ENCODE peak calls at places on chromosomes 16 and 17, in seven cellular contexts. Z is Peyer's patch, M is cardiac muscle cell, R is HAP-1, K is heart left ventricle, E is DND-41, V is HCT116. C is an unnamed sample. For H3K9me3, the result is how much of the 10 kb centered on the place peaks cover.

GRCh38 chr17:67272312-67273050 is 27.5 kb upstream of the HELZ start:
- DNase-seq in Z (no peak), M (peak), R (no peak), K (no peak), E (no peak), V (no peak), C (no peak)

GRCh38 chr16:86511317-86512161 is 1.2 kb downstream of the FOXF1 start:
- DNase-seq in Z (no peak), M (no peak), R (no peak), K (no peak), E (no peak), V (no peak), C (no peak)

GRCh38 chr17:78355045-78355641 is 4.7 kb downstream of the SOCS3 start:
- DNase-seq in Z (no peak), M (no peak), R (no peak), K (no peak), E (no peak), V (no peak), C (no peak)

GRCh38 chr17:41555105-41555887 is 16.6 kb downstream of the KRT9 start:
- DNase-seq in Z (peak), M (no peak), R (no peak), K (no peak), E (no peak), V (no peak), C (no peak)

GRCh38 chr17:27466748-27467375 is 10.6 kb downstream of the KSR1 start:
- DNase-seq in Z (peak), M (no peak), R (no peak), K (peak), E (no peak), V (no peak), C (peak)

GRCh38 chr17:29615492-29616299 is 7.0 kb downstream of the CORO6 start:
- DNase-seq in Z (peak), M (peak), R (no peak), K (peak), E (peak), V (no peak), C (peak)

GRCh38 chr16:72927199-72928088 is 120.5 kb downstream of the ZFHX3 start:
- DNase-seq in Z (no peak), M (no peak), R (peak), K (no peak), E (peak), V (no peak), C (no peak)

GRCh38 chr17:77649717-77650211 is 308.7 kb upstream of the TNRC6C start:
- DNase-seq in Z (peak), M (no peak), R (no peak), K (no peak), E (peak), V (peak), C (no peak)

GRCh38 chr16:79754081-79754872 is 153.7 kb upstream of the MAF start:
- DNase-seq in Z (no peak), M (no peak), R (no peak), K (no peak), E (no peak), V (no peak), C (no peak)

GRCh38 chr16:82699711-82700495 is 73.1 kb downstream of the CDH13 start:
- DNase-seq in Z (no peak), M (no peak), R (no peak), K (peak), E (no peak), V (no peak), C (no peak)

GRCh38 chr17:2172447-2172938 is 117.6 kb downstream of the HIC1 start:
- DNase-seq in Z (no peak), M (no peak), R (no peak), K (peak), E (no peak), V (no peak), C (no peak)

GRCh38 chr17:16516594-16517018 is 24.6 kb upstream of the LRRC75A start:
- DNase-seq in Z (peak), M (peak), R (no peak), K (peak), E (no peak), V (peak), C (no peak)

GRCh38 chr17:82280537-82280936 is 7.0 kb upstream of the CSNK1D start:
- DNase-seq in Z (no peak), M (no peak), R (no peak), K (no peak), E (no peak), V (no peak), C (no peak)

GRCh38 chr16:2447920-2448583 is 11.9 kb upstream of the TEDC2 start:
- DNase-seq in Z (no peak), M (no peak), R (no peak), K (no peak), E (no peak), V (no peak), C (no peak)

GRCh38 chr17:32102172-32102571 is 40.1 kb upstream of the RHOT1 start:
- DNase-seq in Z (no peak), M (no peak), R (no peak), K (no peak), E (no peak), V (no peak), C (no peak)

GRCh38 chr17:38415250-38416194 is 12.7 kb upstream of the ARHGAP23 start:
- DNase-seq in Z (no peak), M (no peak), R (peak), K (no peak), E (peak), V (peak), C (no peak)

GRCh38 chr17:58329808-58330543 is 1.4 kb upstream of the TSPOAP1 start:
- DNase-seq in Z (no peak), M (no peak), R (no peak), K (no peak), E (peak), V (no peak), C (peak)

GRCh38 chr17:10471853-10472252 is 2.5 kb upstream of the MYH4 start:
- DNase-seq in Z (no peak), M (no peak), R (no peak), K (no peak), E (no peak), V (no peak), C (no peak)

GRCh38 chr16:75733305-75734141 is 7.2 kb upstream of the CPHXL start:
- DNase-seq in Z (peak), M (no peak), R (no peak), K (no peak), E (no peak), V (no peak), C (no peak)

GRCh38 chr17:31841850-31842415 is 17.1 kb downstream of the COPRS start:
- DNase-seq in Z (no peak), M (no peak), R (no peak), K (no peak), E (no peak), V (no peak), C (no peak)

GRCh38 chr16:586645-587590 is 2.9 kb upstream of the RAB40C start:
- DNase-seq in Z (no peak), M (no peak), R (no peak), K (no peak), E (peak), V (no peak), C (no peak)

GRCh38 chr17:57027852-57028251 is 49.9 kb downstream of the SCPEP1 start:
- DNase-seq in Z (no peak), M (no peak), R (no peak), K (no peak), E (no peak), V (no peak), C (no peak)

GRCh38 chr17:57020208-57020607 is 42.3 kb downstream of the SCPEP1 start:
- DNase-seq in Z (no peak), M (no peak), R (no peak), K (no peak), E (no peak), V (no peak), C (no peak)

GRCh38 chr17:57021226-57021940 is 43.5 kb downstream of the SCPEP1 start:
- DNase-seq in Z (no peak), M (no peak), R (no peak), K (no peak), E (no peak), V (no peak), C (no peak)

DNA sequence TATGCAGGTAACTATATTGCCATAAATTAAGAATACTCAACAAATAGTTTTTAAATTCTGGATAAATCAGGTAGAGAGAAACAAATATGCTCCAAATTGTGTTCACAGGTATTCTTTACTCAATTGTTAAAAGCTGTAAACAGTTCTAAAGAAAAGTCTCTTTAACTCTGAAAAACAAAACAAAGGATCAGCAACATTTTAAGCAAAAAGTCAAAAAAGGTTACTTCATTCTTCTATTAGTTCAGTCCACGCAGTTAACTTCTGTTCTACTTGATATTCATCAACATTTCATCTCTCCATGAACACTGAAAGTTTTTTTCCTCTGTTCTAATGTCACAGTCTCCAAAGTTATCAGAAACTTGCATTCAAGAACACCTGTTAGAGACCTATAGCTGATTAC is 47.9 kb downstream of the SCPEP1 start:
- DNase-seq in Z (no peak), M (no peak), R (no peak), K (no peak), E (no peak), V (no peak), C (no peak)
- H3K9me3 ChIP-seq in Z (under half), M (under half), R (under half), K (under half), E (under half), V (under half), C (under half)

DNA sequence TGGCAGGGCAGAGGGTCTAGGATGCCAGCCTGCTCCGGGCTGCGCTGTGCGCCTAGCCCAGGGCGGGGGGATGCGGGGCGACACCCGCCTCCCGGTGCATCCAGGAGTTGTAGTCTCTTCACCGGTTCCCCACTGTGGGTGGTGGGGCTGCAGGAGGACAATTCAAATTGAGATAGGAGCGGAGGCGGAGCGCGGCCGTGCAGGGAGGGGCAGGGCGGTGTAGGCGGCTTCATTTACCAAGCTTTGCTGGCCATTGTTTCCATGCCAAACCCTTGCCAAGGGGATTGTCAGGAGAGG is 2047.4 kb downstream of the TP53TG3F start:
- DNase-seq in Z (no peak), M (no peak), R (no peak), K (no peak), E (no peak), V (no peak), C (no peak)
- H3K9me3 ChIP-seq in Z (under half), M (under half), R (under half), K (under half), E (under half), V (under half), C (under half)

GRCh38 chr17:57249520-57249919 is 6.8 kb upstream of the MSI2 start:
- DNase-seq in Z (no peak), M (no peak), R (no peak), K (no peak), E (no peak), V (no peak), C (no peak)
- H3K9me3 ChIP-seq in Z (under half), M (under half), R (under half), K (under half), E (under half), V (under half), C (under half)

DNA sequence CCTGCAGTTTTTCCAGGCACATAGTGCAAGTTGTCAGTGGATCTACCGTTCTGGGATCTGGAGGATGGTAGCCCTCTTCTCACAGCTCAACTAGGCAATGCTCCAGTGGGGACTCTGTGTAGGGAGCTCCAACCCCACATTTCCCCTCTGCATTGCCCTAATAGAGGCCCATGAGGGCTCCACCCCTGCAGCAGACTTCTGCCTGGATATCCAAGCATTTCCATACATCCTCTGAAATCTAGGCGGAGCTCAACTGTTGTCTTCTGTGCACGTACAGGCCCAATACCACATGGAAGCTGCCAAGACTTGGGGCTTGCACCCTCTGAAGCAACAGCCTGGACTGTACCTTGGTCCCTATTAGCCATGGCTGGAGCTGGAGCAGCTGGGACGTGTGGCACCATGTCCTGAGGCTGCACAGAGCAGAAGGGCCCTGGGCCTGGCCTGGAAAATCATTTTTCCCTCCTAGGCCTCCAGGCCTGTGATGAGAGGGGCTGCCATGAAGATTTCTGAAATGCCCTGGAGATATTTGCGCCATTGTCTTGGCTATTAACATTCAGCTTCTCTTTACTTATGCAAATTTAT is 10.9 kb upstream of the MILR1 start:
- DNase-seq in Z (no peak), M (no peak), R (no peak), K (no peak), E (no peak), V (no peak), C (no peak)
- H3K9me3 ChIP-seq in Z (under half), M (under half), R (under half), K (under half), E (under half), V (under half), C (under half)

C was measured in CD4-positive, CD25-positive, alpha-beta regulatory T cell.